ENCODE peak calls at places on chromosomes 13 and 19, in five cellular contexts. N, Z, V, U and Y are unnamed samples.

GRCh38 chr19:32309711-32310390 is 35.6 kb upstream of the ZNF507 start:
- DNase-seq in U (no peak), N (no peak), Z (no peak), V (no peak), Y (no peak)

GRCh38 chr19:13483215-13483614 is 23.1 kb downstream of the CACNA1A start:
- DNase-seq in Z (no peak), N (no peak), U (no peak), V (peak), Y (no peak)

GRCh38 chr13:28047784-28048388 is 52.5 kb downstream of the FLT3 start:
- DNase-seq in Z (peak), N (no peak), U (no peak), V (no peak), Y (no peak)

GRCh38 chr19:13163609-13164364 is 13.6 kb downstream of the IER2 start:
- DNase-seq in U (peak), N (peak), Z (peak), V (peak), Y (peak)

GRCh38 chr13:51921790-51922740 is 60.3 kb downstream of the CCDC70 start:
- DNase-seq in U (no peak), Z (no peak), V (peak), N (no peak), Y (no peak)

GRCh38 chr13:111421216-111421615 is 100.8 kb downstream of the TEX29 start:
- DNase-seq in V (no peak), N (no peak), U (no peak), Z (no peak), Y (no peak)

GRCh38 chr19:41195675-41196497 is 2.9 kb downstream of the CYP2S1 start:
- DNase-seq in V (no peak), N (no peak), U (no peak), Z (no peak), Y (no peak)

GRCh38 chr19:18612772-18613588 is at the start of gene TMEM59L:
- DNase-seq in Z (no peak), U (no peak), V (no peak), N (peak), Y (no peak)

GRCh38 chr13:35198821-35199220 is 256.8 kb downstream of the NBEA start:
- DNase-seq in U (no peak), N (no peak), Z (no peak), V (no peak), Y (no peak)

GRCh38 chr13:32426191-32426980 is 1.5 kb downstream of the N4BP2L1 start:
- DNase-seq in Z (peak), V (no peak), U (no peak), N (peak), Y (no peak)

GRCh38 chr19:51311388-51312257 is at the start of gene IGLON5:
- DNase-seq in V (no peak), U (no peak), N (peak), Z (no peak), Y (no peak)

GRCh38 chr13:111165189-111165588 is 50.1 kb downstream of the ARHGEF7 start:
- DNase-seq in N (no peak), U (no peak), Z (no peak), V (no peak), Y (no peak)

GRCh38 chr13:27053902-27054595 is 117.6 kb downstream of the USP12 start:
- DNase-seq in V (no peak), Z (no peak), U (no peak), N (no peak), Y (no peak)

GRCh38 chr19:46962030-46962570 is 57.5 kb upstream of the NPAS1 start:
- DNase-seq in U (no peak), Z (no peak), V (no peak), N (no peak), Y (no peak)

GRCh38 chr19:38173324-38174041 is 50.5 kb downstream of the DPF1 start:
- DNase-seq in U (peak), V (no peak), N (peak), Z (no peak), Y (no peak)

GRCh38 chr19:2478756-2479555 is 3.0 kb downstream of the GADD45B start:
- DNase-seq in Z (peak), N (peak), U (peak), V (no peak), Y (peak)

GRCh38 chr19:43534811-43535761 is 2.1 kb downstream of the ZNF575 start:
- DNase-seq in U (peak), N (peak), Z (peak), V (peak), Y (peak)

GRCh38 chr13:23718916-23719470 is 148.8 kb downstream of the TNFRSF19 start:
- DNase-seq in N (no peak), V (no peak), Z (no peak), U (no peak), Y (no peak)

GRCh38 chr13:65310663-65311328 is 1919.3 kb downstream of the PCDH9 start:
- DNase-seq in U (no peak), V (no peak), N (no peak), Z (no peak), Y (no peak)

GRCh38 chr13:99655351-99656091 is 154.2 kb downstream of the TM9SF2 start:
- DNase-seq in N (no peak), U (no peak), Z (no peak), V (no peak), Y (no peak)

GRCh38 chr19:51448011-51448744 is 10.1 kb downstream of the SIGLEC8 start:
- DNase-seq in U (no peak), N (peak), V (no peak), Z (no peak), Y (no peak)

GRCh38 chr13:26719356-26719945 is 41.1 kb downstream of the GPR12 start:
- DNase-seq in Z (no peak), V (peak), N (no peak), U (no peak), Y (no peak)

GRCh38 chr13:80012281-80012680 is 328.6 kb downstream of the SPRY2 start:
- DNase-seq in N (no peak), Z (no peak), V (no peak), U (no peak), Y (no peak)

GRCh38 chr19:10574462-10574861 is 5.7 kb upstream of the CDKN2D start:
- DNase-seq in N (no peak), Z (no peak), U (no peak), V (no peak), Y (no peak)

GRCh38 chr13:29170451-29171082 is 350.4 kb downstream of the MTUS2 start:
- DNase-seq in U (no peak), V (no peak), N (no peak), Z (no peak), Y (no peak)

GRCh38 chr19:5137571-5138124 is 168.7 kb downstream of the KDM4B start:
- DNase-seq in U (no peak), Z (no peak), V (peak), N (no peak), Y (no peak)
- TF ChIP-seq CTCF in U (no peak), Z (no peak), V (peak), N (no peak), Y (no peak)

DNA sequence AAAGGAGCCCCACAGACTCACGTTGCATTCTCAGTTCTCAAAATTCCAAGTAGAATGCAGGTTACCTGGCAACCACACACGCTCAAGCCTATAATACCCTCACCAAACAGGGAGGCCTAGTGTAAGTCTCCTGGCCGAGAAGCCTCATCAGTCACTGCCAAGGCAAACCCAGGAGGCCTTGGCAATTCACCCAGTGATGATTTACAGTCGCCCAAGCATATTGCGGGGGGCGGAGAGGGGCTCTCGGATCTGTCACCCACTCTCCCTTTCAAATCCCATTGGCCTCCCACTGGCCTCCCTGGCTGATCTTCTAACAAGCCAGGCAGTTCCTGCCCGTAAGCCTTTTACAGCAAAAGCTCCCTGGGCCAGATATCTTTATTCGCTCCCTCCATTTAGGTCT is 1.1 kb downstream of the AKAP8L start:
- DNase-seq in Z (no peak), N (peak), V (peak), U (no peak), Y (no peak)
- TF ChIP-seq POLR2AphosphoS5 in Z (no peak), N (no peak), V (no peak), U (no peak), Y (no peak)

GRCh38 chr13:44266305-44266704 is 107.3 kb upstream of the SERP2 start:
- DNase-seq in U (no peak), V (no peak), N (no peak), Z (no peak), Y (no peak)
- TF ChIP-seq CTCF in U (no peak), V (no peak), N (no peak), Z (no peak), Y (no peak)

GRCh38 chr13:71858647-71859046 is 8.4 kb downstream of the DACH1 start:
- DNase-seq in V (no peak), N (no peak), Z (no peak), U (no peak), Y (no peak)
- TF ChIP-seq POLR2AphosphoS5 in V (no peak), N (no peak), Z (no peak), U (no peak), Y (no peak)

DNA sequence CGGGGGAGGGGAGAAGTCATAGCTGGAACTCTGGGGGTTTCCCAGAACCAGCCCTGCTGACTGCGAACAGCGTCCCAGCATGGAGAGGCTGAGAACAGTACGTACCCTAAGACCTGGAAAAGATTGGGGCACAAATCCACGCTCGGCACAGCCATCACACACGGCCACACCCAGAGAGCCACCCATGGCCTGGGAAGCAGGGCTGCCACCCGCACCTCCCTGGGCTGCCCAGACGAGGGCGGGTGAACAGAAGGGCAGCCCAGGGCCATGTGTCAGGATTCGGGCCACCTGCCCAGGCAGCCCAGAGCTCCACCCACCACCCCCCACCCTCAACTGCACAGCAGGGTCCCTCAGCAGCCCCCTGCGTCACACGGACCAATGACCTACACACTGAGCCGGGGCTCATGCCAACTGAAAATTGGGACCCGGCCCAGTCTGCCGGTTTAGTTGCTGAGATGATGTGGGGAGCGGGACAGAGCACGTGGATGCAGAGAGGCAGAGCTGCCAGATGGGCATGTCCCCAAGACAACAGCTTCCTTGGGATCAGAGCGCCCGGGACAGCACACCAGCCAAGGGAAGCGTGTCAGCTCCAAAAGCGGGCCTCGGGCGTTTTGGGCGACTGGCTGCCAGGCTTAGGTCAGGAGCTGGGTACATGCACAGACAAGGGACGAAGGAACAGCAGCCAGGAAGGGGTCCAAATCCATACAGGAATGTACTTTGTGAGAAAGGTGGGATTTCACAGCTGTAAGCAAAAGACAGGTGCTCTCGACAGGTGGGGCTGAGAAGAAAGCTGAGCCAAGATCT is 8.4 kb downstream of the UBXN6 start:
- DNase-seq in U (no peak), N (no peak), Z (no peak), V (no peak), Y (peak)
- TF ChIP-seq CTCF in U (no peak), N (no peak), Z (no peak), V (no peak), Y (no peak)

DNA sequence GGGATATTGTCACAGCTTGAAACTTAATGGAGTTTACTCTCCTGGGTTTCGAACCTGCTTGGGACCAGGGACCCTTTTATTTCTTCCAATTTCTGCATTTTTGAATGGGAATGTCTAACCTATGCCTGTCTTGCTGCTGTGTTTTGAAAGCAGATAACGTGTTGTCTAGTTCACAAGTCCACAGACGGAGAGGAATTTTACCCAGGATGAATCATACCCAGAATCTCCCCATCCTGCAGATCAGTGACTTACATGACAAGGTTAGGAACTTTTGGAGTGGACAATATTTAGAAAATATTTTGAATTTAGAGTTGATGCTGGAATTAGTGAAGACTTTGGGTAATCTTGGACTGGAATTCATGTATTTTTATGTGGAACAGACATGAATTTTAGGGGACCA is 68.6 kb upstream of the RFXAP start:
- DNase-seq in U (no peak), V (no peak), Z (no peak), N (no peak), Y (no peak)
- TF ChIP-seq POLR2AphosphoS5 in U (no peak), V (no peak), Z (no peak), N (no peak), Y (no peak)